ENCODE peak calls at places on chromosome 11, in ten cellular contexts. S, E, C, G, W, K, A, Q, V and H are unnamed samples.

GRCh38 chr11:122796128-122796717 is 42.1 kb upstream of the CRTAM start:
- DNase-seq in G (peak; percentile 52), K (peak; percentile 56), V (peak; percentile 74), A (no peak), S (peak; percentile 58), C (peak; percentile 45), E (peak; percentile 36), W (peak; percentile 59), Q (no peak), H (no peak)

GRCh38 chr11:27420722-27421572 is 51.6 kb downstream of the LGR4 start:
- DNase-seq in A (no peak), W (no peak), K (no peak), S (no peak), V (no peak), C (no peak), Q (no peak), G (no peak), E (no peak), H (no peak)

GRCh38 chr11:78065239-78065638 is 1.6 kb downstream of the THRSP start:
- DNase-seq in G (no peak), S (no peak), Q (no peak), C (no peak), K (no peak), E (no peak), V (no peak), A (no peak), W (no peak), H (no peak)

GRCh38 chr11:93659841-93660240 is 1.6 kb upstream of the CEP295 start:
- DNase-seq in W (no peak), G (no peak), E (peak; percentile 36), K (peak; percentile 36), V (no peak), A (no peak), S (no peak), Q (no peak), C (no peak), H (peak; percentile 33)

GRCh38 chr11:130780437-130780836 is 135.8 kb downstream of the SNX19 start:
- DNase-seq in G (no peak), C (no peak), V (no peak), W (no peak), Q (no peak), A (no peak), E (no peak), S (no peak), K (no peak), H (no peak)

GRCh38 chr11:21723681-21724080 is 469.2 kb upstream of the ANO5 start:
- DNase-seq in E (no peak), W (no peak), K (no peak), S (no peak), C (no peak), V (no peak), A (no peak), Q (no peak), G (no peak), H (no peak)

GRCh38 chr11:47485112-47485511 is 36.2 kb upstream of the RAPSN start:
- DNase-seq in A (no peak), V (no peak), S (no peak), Q (no peak), G (no peak), C (no peak), W (no peak), K (no peak), E (no peak), H (no peak)

GRCh38 chr11:96342131-96342970 is 644 bp downstream of the MAML2 start:
- DNase-seq in C (peak; percentile 55), Q (no peak), A (no peak), G (no peak), V (no peak), E (no peak), W (peak; percentile 57), S (no peak), K (no peak), H (no peak)

GRCh38 chr11:70127653-70128434 is 49.7 kb downstream of the ANO1 start:
- DNase-seq in W (no peak), Q (no peak), G (no peak), S (no peak), E (peak; percentile 24), C (no peak), K (no peak), A (no peak), V (no peak), H (no peak)

DNA sequence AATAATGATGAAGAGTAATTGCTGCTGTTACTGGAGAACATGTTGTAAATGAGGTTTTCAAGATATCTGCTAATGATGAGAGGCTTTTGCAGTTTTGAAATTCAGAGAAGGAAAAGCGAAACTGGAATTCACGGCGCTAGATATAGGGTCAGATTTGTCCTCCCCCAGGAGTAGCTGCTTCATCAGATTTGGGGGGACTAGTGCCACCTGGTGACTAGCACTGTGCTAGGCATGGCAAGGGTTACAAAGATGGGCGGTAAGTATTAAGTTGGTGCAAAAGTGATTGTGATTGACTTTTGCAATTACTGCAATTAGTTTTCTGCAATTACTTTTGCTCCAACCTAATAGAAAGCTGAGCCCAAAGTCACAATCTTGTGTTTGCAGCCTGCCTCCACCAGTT is 879.9 kb upstream of the TENM4 start:
- DNase-seq in W (no peak), A (no peak), C (peak; percentile 15), E (no peak), Q (no peak), K (no peak), V (no peak), S (no peak), G (no peak), H (no peak)
- TF ChIP-seq CTCF in W (peak; percentile 42), A (no peak), C (peak; percentile 38), E (peak; percentile 17), Q (no peak), K (peak; percentile 24), V (no peak), S (no peak), G (no peak), H (no peak)

DNA sequence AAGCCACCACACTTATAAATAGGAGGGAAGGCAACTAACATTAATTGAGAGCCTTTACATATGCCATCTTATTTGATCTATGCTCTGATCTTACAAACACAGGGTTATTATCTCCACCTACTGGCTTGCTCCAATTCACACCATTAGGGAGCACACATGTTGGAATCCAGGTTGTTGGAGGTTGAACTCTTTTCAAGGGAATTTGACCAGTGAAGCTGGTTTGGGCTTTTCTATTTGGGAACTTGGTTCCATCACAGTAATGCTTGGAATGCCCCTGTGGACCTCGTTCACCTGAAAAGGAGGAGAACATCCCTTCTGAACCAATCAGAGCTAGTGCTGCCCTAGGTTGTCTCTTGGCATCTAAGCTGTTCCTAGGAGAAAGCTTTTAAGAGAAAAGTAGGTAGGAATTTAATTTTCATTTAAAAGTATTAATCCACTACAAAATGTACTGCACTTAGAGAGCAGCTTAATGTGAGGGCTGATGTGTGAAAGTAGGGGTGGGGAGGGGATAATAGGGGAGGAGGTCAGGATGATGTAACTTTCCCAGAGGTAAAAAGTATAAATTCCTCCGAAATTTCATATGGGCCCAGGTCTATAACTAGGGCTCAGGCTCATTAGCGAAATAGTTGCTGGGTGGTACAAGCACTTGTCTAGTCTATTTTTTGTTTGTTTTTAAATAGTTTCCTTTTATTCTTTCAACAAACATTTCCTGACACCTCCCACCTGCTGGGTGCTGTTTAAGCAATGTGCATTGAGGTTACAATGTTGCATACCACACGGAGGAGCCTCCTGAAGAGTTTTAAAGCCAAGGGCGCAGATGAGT is 7.6 kb upstream of the MICAL2 start:
- DNase-seq in E (no peak), Q (no peak), G (no peak), W (no peak), S (no peak), K (no peak), A (no peak), V (no peak), C (no peak), H (no peak)
- TF ChIP-seq CTCF in E (peak; percentile 21), Q (no peak), G (no peak), W (no peak), S (no peak), K (peak; percentile 14), A (no peak), V (no peak), C (peak; percentile 7), H (peak; percentile 46)

GRCh38 chr11:102368472-102368871 is 21.5 kb downstream of the BIRC2 start:
- DNase-seq in G (no peak), C (no peak), W (no peak), A (no peak), E (no peak), S (no peak), Q (no peak), V (no peak), K (no peak), H (no peak)

GRCh38 chr11:102364991-102365390 is 18.0 kb downstream of the BIRC2 start:
- DNase-seq in K (no peak), V (no peak), E (no peak), A (no peak), Q (no peak), C (no peak), S (no peak), G (no peak), W (no peak), H (no peak)

GRCh38 chr11:102367364-102367763 is 20.4 kb downstream of the BIRC2 start:
- DNase-seq in S (no peak), Q (no peak), W (no peak), K (peak; percentile 17), V (no peak), A (no peak), C (peak; percentile 47), E (peak; percentile 23), G (no peak), H (no peak)
- TF ChIP-seq CTCF in S (peak; percentile 36), Q (no peak), W (peak; percentile 6), K (peak; percentile 3), V (peak; percentile 23), A (no peak), C (peak; percentile 21), E (peak; percentile 29), G (no peak), H (peak; percentile 51)

DNA sequence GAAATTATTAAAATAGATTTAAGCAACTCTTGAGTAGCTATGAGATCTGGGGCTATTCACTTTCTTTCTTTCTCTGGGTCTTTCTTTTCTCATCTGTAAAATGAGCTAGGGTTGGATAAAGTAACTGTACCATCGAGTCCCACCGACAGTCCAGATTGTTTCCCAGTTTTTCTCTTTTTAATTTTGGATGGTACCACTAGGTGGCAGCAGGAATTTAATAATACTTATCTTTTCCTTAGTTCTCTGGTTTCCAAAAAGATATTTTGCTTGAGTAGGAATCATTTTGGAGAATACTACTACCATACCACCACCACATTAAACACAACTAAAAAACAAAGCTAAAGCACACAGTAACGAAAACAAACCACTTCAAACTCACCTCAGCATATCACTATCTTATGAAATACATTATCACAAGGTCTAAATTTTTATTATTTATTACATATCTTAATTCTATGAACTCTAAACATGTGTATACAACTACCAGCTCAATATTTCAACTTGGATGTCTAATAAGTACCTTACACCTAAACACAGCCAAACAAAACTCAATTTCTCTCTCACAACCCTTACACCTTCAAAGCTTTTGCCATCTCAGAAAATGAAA is 584.0 kb downstream of the KCNA4 start:
- DNase-seq in E (peak; percentile 6), V (no peak), S (no peak), C (peak; percentile 9), A (no peak), G (peak; percentile 9), Q (no peak), W (peak; percentile 24), K (peak; percentile 19), H (peak; percentile 9)
- TF ChIP-seq CTCF in E (peak; percentile 56), V (peak; percentile 47), S (peak; percentile 65), C (peak; percentile 43), A (peak; percentile 41), G (peak; percentile 77), Q (no peak), W (peak; percentile 70), K (peak; percentile 52), H (peak; percentile 85)